ENCODE peak calls at places on chromosomes 3 and 15, in four cellular contexts. M is IMR-90, X is K562, I is H1. W is an unnamed sample.

GRCh38 chr15:87500240-87500639 is 756.3 kb downstream of the NTRK3 start:
- DNase-seq in M (no peak), X (no peak), I (no peak), W (no peak)

GRCh38 chr3:13004376-13004775 is 68.9 kb downstream of the IQSEC1 start:
- DNase-seq in M (no peak), X (no peak), I (no peak), W (no peak)

GRCh38 chr15:49421991-49422390 is 1.1 kb upstream of the FGF7 start:
- DNase-seq in M (peak), X (peak), I (no peak), W (peak)

GRCh38 chr3:186960327-186960726 is 30.0 kb downstream of the ST6GAL1 start:
- DNase-seq in M (no peak), X (no peak), I (no peak), W (no peak)

GRCh38 chr3:111045564-111045963 is 26.1 kb upstream of the NECTIN3 start:
- DNase-seq in M (peak), X (no peak), I (no peak), W (no peak)

GRCh38 chr15:59553879-59554735 is 57.5 kb upstream of the GCNT3 start:
- DNase-seq in M (no peak), X (no peak), I (no peak), W (no peak)

GRCh38 chr3:71104586-71104985 is 478.9 kb downstream of the FOXP1 start:
- DNase-seq in M (no peak), X (no peak), I (no peak), W (no peak)

GRCh38 chr3:158103131-158103955 is 2.9 kb downstream of the SHOX2 start:
- DNase-seq in M (no peak), X (no peak), I (no peak), W (no peak)

GRCh38 chr3:40864146-40864782 is 335.0 kb upstream of the CTNNB1 start:
- DNase-seq in M (no peak), X (no peak), I (no peak), W (no peak)

GRCh38 chr3:63922800-63923199 is 10.6 kb upstream of the SCAANT1 start:
- DNase-seq in M (no peak), X (no peak), I (no peak), W (no peak)

GRCh38 chr3:28841436-28841835 is 439.4 kb upstream of the RBMS3 start:
- DNase-seq in M (no peak), X (no peak), I (no peak), W (no peak)

GRCh38 chr3:9260305-9260704 is 10.9 kb upstream of the SRGAP3 start:
- DNase-seq in M (no peak), X (no peak), I (no peak), W (no peak)

GRCh38 chr3:101849714-101850326 is 506 bp downstream of the NFKBIZ start:
- DNase-seq in M (no peak), X (peak), I (no peak), W (no peak)

GRCh38 chr15:101689901-101690300 is 34.4 kb downstream of the TARS3 start:
- DNase-seq in M (peak), X (no peak), I (no peak), W (no peak)

DNA sequence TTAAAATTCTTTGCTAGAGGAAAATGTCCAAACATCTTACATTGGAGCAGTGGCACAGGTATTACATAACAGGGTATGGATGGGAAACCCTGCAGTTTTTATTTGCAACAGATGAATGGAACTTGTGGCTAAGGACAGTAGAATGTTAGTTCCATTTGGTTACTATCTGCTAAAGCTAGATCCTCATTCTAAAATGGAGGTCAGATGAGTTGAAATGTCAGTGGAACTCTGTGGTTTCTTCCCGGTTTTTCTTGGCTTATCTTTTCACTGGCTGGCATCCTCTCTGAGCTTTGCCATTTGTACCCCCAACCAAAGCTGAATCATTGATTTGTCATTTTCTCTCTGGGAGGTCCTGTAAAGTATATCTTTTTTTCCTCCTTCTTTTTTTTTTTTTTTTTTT is 68.9 kb downstream of the ARMC8 start:
- DNase-seq in M (no peak), X (no peak), I (no peak), W (no peak)
- H3K27ac ChIP-seq in M (no peak), X (no peak), I (no peak), W (no peak)

DNA sequence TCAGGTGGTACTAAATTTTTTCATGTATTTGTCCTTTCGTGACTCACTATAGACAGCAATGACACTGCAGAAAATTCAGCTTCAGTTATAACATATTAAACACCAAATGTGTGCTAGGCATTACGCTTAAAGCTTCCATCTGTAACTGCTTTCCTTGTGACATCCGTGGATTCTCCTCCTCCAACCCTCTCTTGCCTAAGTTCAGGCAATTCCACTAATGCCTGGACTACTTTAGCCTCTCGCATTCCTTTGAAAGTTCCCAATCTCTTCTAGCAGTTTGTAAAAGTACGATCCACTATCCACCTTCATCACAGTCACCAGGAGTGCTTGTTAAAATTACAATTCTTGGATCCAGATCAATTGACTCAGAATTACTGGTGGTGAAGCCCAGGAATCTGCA is 17.7 kb downstream of the CCDC80 start:
- DNase-seq in M (no peak), X (no peak), I (no peak), W (no peak)
- TF ChIP-seq CHD1 in M (no peak), X (no peak), I (no peak), W (no peak)

GRCh38 chr15:77617507-77618285 is 15.0 kb downstream of the LINGO1 start:
- DNase-seq in M (no peak), X (peak), I (no peak), W (no peak)
- H3K27ac ChIP-seq in M (no peak), X (no peak), I (no peak), W (no peak)

GRCh38 chr3:142958707-142959106 is 4.8 kb downstream of the PAQR9 start:
- DNase-seq in M (peak), X (peak), I (no peak), W (no peak)
- TF ChIP-seq CHD1 in M (no peak), X (no peak), I (no peak), W (no peak)

GRCh38 chr3:123361019-123361418 is 87.9 kb downstream of the ADCY5 start:
- DNase-seq in M (no peak), X (no peak), I (no peak), W (no peak)
- H3K27ac ChIP-seq in M (no peak), X (no peak), I (no peak), W (no peak)

GRCh38 chr15:91967935-91968605 is 114.6 kb downstream of the SLCO3A1 start:
- DNase-seq in M (peak), X (no peak), I (no peak), W (no peak)
- TF ChIP-seq CHD1 in M (no peak), X (no peak), I (no peak), W (no peak)